ENCODE peak calls at places on chromosomes 6 and 20, in four cellular contexts. One of them, this sample, is unnamed.
A peak's percentile ranks its signal among the peaks of the same experiment; 100 is the strongest.

GRCh38 chr6:124441430-124441829 is 520.8 kb upstream of the RNF217 start:
- DNase-seq in IMR-90: no peak
- DNase-seq in mesenchymal stem cell: no peak
- DNase-seq in neuronal stem cell: no peak
- DNase-seq in this sample: no peak

GRCh38 chr6:40506956-40507355 is 80.2 kb downstream of the LRFN2 start:
- DNase-seq in IMR-90: no peak
- DNase-seq in mesenchymal stem cell: no peak
- DNase-seq in neuronal stem cell: no peak
- DNase-seq in this sample: no peak

GRCh38 chr6:99241905-99242534 is 107.5 kb downstream of the FAXC start:
- DNase-seq in IMR-90: peak; percentile 40
- DNase-seq in mesenchymal stem cell: peak; percentile 13
- DNase-seq in neuronal stem cell: peak; percentile 35
- DNase-seq in this sample: peak; percentile 45

GRCh38 chr6:113539202-113539601 is 317.9 kb upstream of the MARCKS start:
- DNase-seq in IMR-90: no peak
- DNase-seq in mesenchymal stem cell: peak; percentile 27
- DNase-seq in neuronal stem cell: peak; percentile 9
- DNase-seq in this sample: no peak

GRCh38 chr20:7994809-7995208 is 24.8 kb downstream of the TMX4 start:
- DNase-seq in IMR-90: no peak
- DNase-seq in mesenchymal stem cell: no peak
- DNase-seq in neuronal stem cell: no peak
- DNase-seq in this sample: no peak

GRCh38 chr6:89501239-89501638 is 68.3 kb downstream of the ANKRD6 start:
- DNase-seq in IMR-90: no peak
- DNase-seq in mesenchymal stem cell: no peak
- DNase-seq in neuronal stem cell: peak; percentile 68
- DNase-seq in this sample: no peak

GRCh38 chr20:61804896-61805295 is 260.8 kb downstream of the TAF4 start:
- DNase-seq in IMR-90: no peak
- DNase-seq in mesenchymal stem cell: peak; percentile 2
- DNase-seq in neuronal stem cell: no peak
- DNase-seq in this sample: no peak

GRCh38 chr6:155528982-155529453 is 73.4 kb upstream of the NOX3 start:
- DNase-seq in IMR-90: peak; percentile 94
- DNase-seq in mesenchymal stem cell: peak; percentile 99
- DNase-seq in neuronal stem cell: no peak
- DNase-seq in this sample: no peak

GRCh38 chr6:98944598-98945011 is 3.1 kb downstream of the FBXL4 start:
- DNase-seq in IMR-90: peak; percentile 72
- DNase-seq in mesenchymal stem cell: peak; percentile 63
- DNase-seq in neuronal stem cell: no peak
- DNase-seq in this sample: no peak

GRCh38 chr20:44019638-44020335 is 105.1 kb downstream of the TOX2 start:
- DNase-seq in IMR-90: peak; percentile 23
- DNase-seq in mesenchymal stem cell: peak; percentile 31
- DNase-seq in neuronal stem cell: no peak
- DNase-seq in this sample: no peak

GRCh38 chr6:157558049-157558448 is 177.1 kb downstream of the ZDHHC14 start:
- DNase-seq in IMR-90: peak; percentile 6
- DNase-seq in mesenchymal stem cell: no peak
- DNase-seq in neuronal stem cell: no peak
- DNase-seq in this sample: no peak

GRCh38 chr20:33664762-33665144 is 2.0 kb upstream of the ACTL10 start:
- DNase-seq in IMR-90: no peak
- DNase-seq in mesenchymal stem cell: peak; percentile 22
- DNase-seq in neuronal stem cell: no peak
- DNase-seq in this sample: no peak

GRCh38 chr20:51917886-51918545 is 115.7 kb upstream of the SALL4 start:
- DNase-seq in IMR-90: no peak
- DNase-seq in mesenchymal stem cell: no peak
- DNase-seq in neuronal stem cell: no peak
- DNase-seq in this sample: no peak

GRCh38 chr6:28537065-28537464 is 11.4 kb downstream of the GPX5 start:
- DNase-seq in IMR-90: peak; percentile 5
- DNase-seq in mesenchymal stem cell: no peak
- DNase-seq in neuronal stem cell: no peak
- DNase-seq in this sample: peak; percentile 53

GRCh38 chr6:14706378-14706929 is 539.4 kb upstream of the JARID2 start:
- DNase-seq in IMR-90: peak; percentile 100
- DNase-seq in mesenchymal stem cell: peak; percentile 98
- DNase-seq in neuronal stem cell: no peak
- DNase-seq in this sample: no peak

GRCh38 chr6:53986165-53986720 is 125.0 kb upstream of the MLIP start:
- DNase-seq in IMR-90: peak; percentile 70
- DNase-seq in mesenchymal stem cell: peak; percentile 72
- DNase-seq in neuronal stem cell: peak; percentile 32
- DNase-seq in this sample: no peak

GRCh38 chr6:165679326-165679725 is 16.3 kb upstream of the PDE10A start:
- DNase-seq in IMR-90: no peak
- DNase-seq in mesenchymal stem cell: no peak
- DNase-seq in neuronal stem cell: no peak
- DNase-seq in this sample: no peak

GRCh38 chr6:29926795-29927427 is 15.4 kb upstream of the HLA-A start:
- DNase-seq in IMR-90: peak; percentile 73
- DNase-seq in mesenchymal stem cell: no peak
- DNase-seq in neuronal stem cell: no peak
- DNase-seq in this sample: peak; percentile 76

GRCh38 chr6:86822747-86823146 is 114.6 kb upstream of the HTR1E start:
- DNase-seq in IMR-90: no peak
- DNase-seq in mesenchymal stem cell: no peak
- DNase-seq in neuronal stem cell: no peak
- DNase-seq in this sample: no peak

GRCh38 chr6:17962436-17963031 is 24.9 kb downstream of the KIF13A start:
- DNase-seq in IMR-90: peak; percentile 96
- DNase-seq in mesenchymal stem cell: peak; percentile 100
- DNase-seq in neuronal stem cell: no peak
- DNase-seq in this sample: no peak

GRCh38 chr6:46746691-46747090 is at the start of gene ANKRD66:
- DNase-seq in IMR-90: no peak
- DNase-seq in mesenchymal stem cell: no peak
- DNase-seq in neuronal stem cell: no peak
- DNase-seq in this sample: no peak

GRCh38 chr6:127031511-127031910 is 87.0 kb upstream of the RSPO3 start:
- DNase-seq in IMR-90: no peak
- DNase-seq in mesenchymal stem cell: no peak
- DNase-seq in neuronal stem cell: no peak
- DNase-seq in this sample: no peak

GRCh38 chr20:44460795-44461141 is 14.9 kb upstream of the TTPAL start:
- DNase-seq in IMR-90: peak; percentile 23
- DNase-seq in mesenchymal stem cell: peak; percentile 21
- DNase-seq in neuronal stem cell: no peak
- DNase-seq in this sample: no peak

GRCh38 chr20:51352790-51353189 is 189.7 kb downstream of the NFATC2 start:
- DNase-seq in IMR-90: no peak
- DNase-seq in mesenchymal stem cell: no peak
- DNase-seq in neuronal stem cell: no peak
- DNase-seq in this sample: no peak

GRCh38 chr20:40689100-40689942 is at the start of gene MAFB:
- DNase-seq in IMR-90: peak; percentile 71
- DNase-seq in mesenchymal stem cell: peak; percentile 93
- DNase-seq in neuronal stem cell: peak; percentile 91
- DNase-seq in this sample: peak; percentile 90

GRCh38 chr6:161011509-161012480 is 20.2 kb downstream of the MAP3K4 start:
- DNase-seq in IMR-90: peak; percentile 17
- DNase-seq in mesenchymal stem cell: no peak
- DNase-seq in neuronal stem cell: peak; percentile 21
- DNase-seq in this sample: peak; percentile 76

GRCh38 chr20:22353586-22353985 is 230.8 kb downstream of the FOXA2 start:
- DNase-seq in IMR-90: no peak
- DNase-seq in mesenchymal stem cell: no peak
- DNase-seq in neuronal stem cell: no peak
- DNase-seq in this sample: no peak

GRCh38 chr6:101830501-101831031 is 437.1 kb downstream of the GRIK2 start:
- DNase-seq in IMR-90: peak; percentile 24
- DNase-seq in mesenchymal stem cell: peak; percentile 59
- DNase-seq in neuronal stem cell: no peak
- DNase-seq in this sample: no peak

GRCh38 chr6:158631678-158632537 is 12.6 kb downstream of the DYNLT1 start:
- DNase-seq in IMR-90: peak; percentile 97
- DNase-seq in mesenchymal stem cell: peak; percentile 85
- DNase-seq in neuronal stem cell: no peak
- DNase-seq in this sample: no peak

GRCh38 chr6:113184736-113185135 is 672.4 kb upstream of the MARCKS start:
- DNase-seq in IMR-90: peak; percentile 9
- DNase-seq in mesenchymal stem cell: no peak
- DNase-seq in neuronal stem cell: no peak
- DNase-seq in this sample: no peak

GRCh38 chr6:75151013-75151412 is 54.8 kb downstream of the COL12A1 start:
- DNase-seq in IMR-90: peak; percentile 43
- DNase-seq in mesenchymal stem cell: no peak
- DNase-seq in neuronal stem cell: no peak
- DNase-seq in this sample: no peak

GRCh38 chr6:158999154-158999668 is 791 bp downstream of the RSPH3 start:
- DNase-seq in IMR-90: peak; percentile 8
- DNase-seq in mesenchymal stem cell: no peak
- DNase-seq in neuronal stem cell: no peak
- DNase-seq in this sample: no peak

DNA sequence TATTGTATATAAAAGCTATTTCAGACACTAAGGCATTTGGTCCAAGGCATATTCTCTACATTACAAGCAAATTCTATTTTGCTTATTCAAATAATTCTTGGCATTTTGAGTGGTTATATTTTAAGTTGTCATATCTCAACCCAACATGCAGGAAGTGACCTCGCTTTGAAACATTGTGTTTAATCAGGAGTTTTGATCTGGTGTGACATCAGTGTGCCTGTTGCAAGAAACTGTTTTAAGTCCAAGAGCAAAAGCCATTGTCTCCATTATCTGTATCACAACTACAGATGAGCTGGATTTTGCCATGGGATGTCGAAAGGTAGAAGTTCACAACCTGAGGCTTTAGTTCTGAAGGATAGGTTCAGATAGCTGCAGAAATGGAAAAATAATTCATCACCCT is 509.9 kb upstream of the ID4 start:
- DNase-seq in IMR-90: peak; percentile 5
- DNase-seq in mesenchymal stem cell: no peak
- DNase-seq in neuronal stem cell: no peak
- DNase-seq in this sample: no peak
- H4K91ac ChIP-seq in IMR-90: no peak overlapping the region
- H4K91ac ChIP-seq in mesenchymal stem cell: no peak overlapping the region
- H4K91ac ChIP-seq in neuronal stem cell: no peak overlapping the region
- H4K91ac ChIP-seq in this sample: no peak overlapping the region

DNA sequence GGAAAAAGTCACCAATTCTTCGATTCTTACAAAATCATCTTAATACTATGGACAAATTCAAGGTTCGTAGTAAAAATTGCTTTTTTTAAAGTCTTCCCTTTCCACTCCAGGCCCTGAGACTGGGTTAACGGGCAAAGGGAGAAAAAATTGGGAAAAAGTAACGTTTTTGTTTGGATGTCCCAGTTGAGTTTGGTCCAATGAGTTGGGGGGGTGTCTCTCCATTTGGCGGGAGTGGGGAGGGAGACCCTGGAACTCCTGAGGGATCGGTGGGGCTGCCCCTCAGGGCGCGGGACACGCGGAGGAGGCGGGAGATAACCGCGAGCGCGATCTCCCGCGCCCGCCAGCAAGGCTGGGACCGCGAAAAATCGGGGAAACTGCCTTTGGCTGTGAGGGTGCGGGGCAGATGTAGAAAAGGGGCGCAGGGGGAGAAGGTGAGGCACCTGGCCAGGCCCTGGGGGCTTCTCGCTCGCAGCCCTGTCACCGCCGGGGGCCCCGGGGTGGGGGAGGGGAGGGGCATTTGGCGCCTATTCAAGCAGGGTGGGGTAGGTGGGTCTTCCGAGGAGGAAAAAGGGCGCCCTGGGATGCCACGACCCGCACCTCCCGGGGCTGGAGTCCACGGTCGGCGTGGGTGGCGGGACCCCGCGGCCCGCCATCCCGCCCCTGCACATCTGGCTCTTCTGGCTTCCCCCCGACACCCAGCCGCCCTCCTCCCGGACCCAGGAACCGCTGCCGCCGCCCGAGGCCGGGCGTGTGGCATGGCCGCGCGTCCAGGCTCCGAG is 663 bp downstream of the FBXO5 start:
- DNase-seq in IMR-90: no peak
- DNase-seq in mesenchymal stem cell: no peak
- DNase-seq in neuronal stem cell: no peak
- DNase-seq in this sample: peak; percentile 29
- H4K91ac ChIP-seq in IMR-90: no peak overlapping the region
- H4K91ac ChIP-seq in mesenchymal stem cell: peak overlapping the region; percentile 67
- H4K91ac ChIP-seq in neuronal stem cell: no peak overlapping the region
- H4K91ac ChIP-seq in this sample: no peak overlapping the region

DNA sequence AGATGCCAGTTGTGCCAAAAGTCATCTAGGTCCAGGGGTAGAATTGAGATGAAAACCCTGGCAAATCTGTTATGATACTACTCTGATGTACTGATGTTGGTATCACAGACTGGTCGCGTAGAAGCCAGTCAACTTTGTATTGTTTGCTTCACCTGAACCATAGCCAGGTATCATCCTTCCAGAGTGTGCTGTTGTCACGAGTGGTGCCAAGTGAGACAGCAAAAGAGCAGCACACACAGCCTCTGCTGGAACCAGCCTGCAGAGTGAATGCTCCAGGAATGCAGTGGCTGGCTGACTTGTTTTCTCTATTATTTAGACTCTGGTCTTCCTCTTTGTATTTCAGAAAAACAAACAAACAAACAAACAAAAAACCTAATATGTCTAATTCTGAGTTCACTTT is 209.5 kb upstream of the HEY2 start:
- DNase-seq in IMR-90: no peak
- DNase-seq in mesenchymal stem cell: no peak
- DNase-seq in neuronal stem cell: no peak
- DNase-seq in this sample: no peak
- H4K91ac ChIP-seq in IMR-90: no peak overlapping the region
- H4K91ac ChIP-seq in mesenchymal stem cell: no peak overlapping the region
- H4K91ac ChIP-seq in neuronal stem cell: no peak overlapping the region
- H4K91ac ChIP-seq in this sample: no peak overlapping the region

DNA sequence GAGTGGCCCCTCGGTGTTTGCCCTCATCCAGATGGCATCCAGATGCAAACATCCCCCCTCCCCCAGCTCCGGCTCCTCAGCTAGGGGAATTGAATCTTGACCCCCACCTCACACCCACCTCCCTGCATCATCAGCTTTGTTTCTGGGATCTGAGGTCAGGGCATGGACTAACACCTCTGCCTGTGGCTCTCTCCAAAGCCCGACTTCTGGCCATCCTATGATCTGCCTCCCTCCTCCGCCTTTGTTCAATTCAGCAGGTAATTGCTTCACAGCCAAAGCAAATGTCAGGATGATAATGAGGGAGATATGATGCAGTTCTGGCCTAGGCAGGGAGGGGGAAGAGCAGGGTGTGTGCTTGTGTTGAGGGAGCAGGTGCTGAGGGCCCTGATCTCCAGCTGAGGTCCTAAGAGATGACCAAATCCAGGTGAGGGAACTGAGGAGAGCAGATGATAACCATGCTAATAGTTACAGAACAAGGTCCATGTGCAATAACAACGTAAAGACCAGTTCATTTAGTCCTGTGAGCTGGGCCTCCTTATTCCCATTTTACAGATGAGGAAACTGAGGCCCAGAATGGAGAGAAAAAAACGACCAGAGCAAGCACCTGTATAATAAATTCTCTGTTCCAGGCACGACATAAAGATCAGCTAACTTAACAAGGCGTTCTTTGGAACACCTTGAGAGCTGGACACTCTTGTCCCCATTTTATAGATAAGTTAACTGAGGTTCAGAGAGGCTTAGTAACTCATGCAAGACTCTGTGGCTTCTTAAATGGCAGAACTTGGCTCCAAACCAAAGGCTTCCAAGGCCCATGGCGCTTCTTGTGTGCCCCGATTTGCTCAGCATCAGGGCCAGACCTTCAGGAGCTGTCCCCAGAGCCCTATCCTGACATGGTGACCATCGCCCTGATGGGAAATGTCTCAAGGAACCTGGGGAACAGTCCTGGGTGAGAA is 141.9 kb downstream of the VEGFA start:
- DNase-seq in IMR-90: no peak
- DNase-seq in mesenchymal stem cell: no peak
- DNase-seq in neuronal stem cell: no peak
- DNase-seq in this sample: no peak
- H4K91ac ChIP-seq in IMR-90: peak overlapping the region; percentile 97
- H4K91ac ChIP-seq in mesenchymal stem cell: peak overlapping the region; percentile 59
- H4K91ac ChIP-seq in neuronal stem cell: no peak overlapping the region
- H4K91ac ChIP-seq in this sample: no peak overlapping the region

This sample was measured in H9.